ENCODE peak calls at places on chromosomes 2 and 18, in nine cellular contexts. U is CD8-positive, alpha-beta T cell; D is fibroblast of lung; N is smooth muscle cell of the brain vasculature; G is stimulated activated CD4-positive, alpha-beta T cell treated with anti-CD3 and anti-CD28 coated beads, Interleukin-2, amount 100 ng/mL, for 48 hours; W is NCI-H1105; A is T-helper 2 cell; I is activated T-cell treated with anti-CD3 and anti-CD28 coated beads for 1 hour; Z is SW480. P is an unnamed sample.

GRCh38 chr2:98882971-98883779 is 52.9 kb downstream of the CRACDL start:
- DNase-seq in A (no peak), U (no peak), I (no peak), N (no peak), G (no peak), W (no peak), D (no peak), Z (no peak), P (no peak)

GRCh38 chr2:230812041-230812440 is 52.7 kb upstream of the ITM2C start:
- DNase-seq in U (no peak), A (no peak), G (no peak), Z (no peak), D (no peak), N (no peak), I (no peak), W (no peak), P (no peak)

GRCh38 chr2:222272446-222273035 is 26.3 kb downstream of the PAX3 start:
- DNase-seq in G (no peak), A (no peak), I (no peak), N (no peak), D (no peak), W (peak; percentile 65), U (no peak), Z (no peak), P (no peak)

GRCh38 chr2:100767810-100768806 is 51.8 kb upstream of the NPAS2 start:
- DNase-seq in A (no peak), D (no peak), W (no peak), N (no peak), G (no peak), Z (no peak), U (no peak), I (no peak), P (no peak)

GRCh38 chr2:157246212-157247067 is 11.1 kb upstream of the GALNT5 start:
- DNase-seq in U (no peak), A (no peak), I (no peak), D (peak; percentile 96), G (peak; percentile 34), Z (peak; percentile 55), N (no peak), W (no peak), P (peak; percentile 92)

GRCh38 chr2:96305979-96306308 is 598 bp upstream of the SNRNP200 start:
- DNase-seq in I (no peak), D (no peak), U (peak; percentile 16), N (no peak), A (no peak), W (no peak), Z (no peak), G (no peak), P (no peak)

GRCh38 chr2:128380061-128380889 is 61.6 kb upstream of the HS6ST1 start:
- DNase-seq in I (no peak), G (no peak), U (no peak), A (no peak), N (no peak), Z (peak; percentile 53), W (no peak), D (no peak), P (no peak)

GRCh38 chr2:42238644-42239288 is 69.6 kb downstream of the EML4 start:
- DNase-seq in D (no peak), A (peak; percentile 27), G (peak; percentile 19), I (peak; percentile 7), W (peak; percentile 1), N (no peak), Z (peak; percentile 37), U (peak; percentile 31), P (no peak)

GRCh38 chr18:79422783-79423165 is 27.0 kb downstream of the NFATC1 start:
- DNase-seq in U (no peak), G (no peak), I (no peak), W (no peak), A (no peak), N (no peak), Z (no peak), D (no peak), P (no peak)

P was measured in RCC 7860.